ENCODE peak calls at places on chromosomes 1 and 21, in seven cellular contexts. C, X, J, T, W, D and Y are unnamed samples. For H3K27me3, the result is how much of the 10 kb centered on the place peaks cover.

GRCh38 chr1:69553726-69554125 is 14.0 kb upstream of the LRRC7 start:
- DNase-seq in C (no peak), X (no peak), J (no peak), T (no peak), W (no peak), D (no peak), Y (no peak)

GRCh38 chr1:36522461-36523229 is 39.9 kb upstream of the CSF3R start:
- DNase-seq in C (no peak), X (no peak), J (no peak), T (no peak), W (peak), D (no peak), Y (no peak)

GRCh38 chr1:17866451-17867029 is 111.4 kb downstream of the ACTL8 start:
- DNase-seq in C (no peak), X (no peak), J (peak), T (no peak), W (peak), D (no peak), Y (peak)

GRCh38 chr1:239389703-239390102 is 3.3 kb downstream of the CHRM3 start:
- DNase-seq in C (no peak), X (no peak), J (no peak), T (no peak), W (no peak), D (no peak), Y (no peak)

GRCh38 chr1:2561446-2561845 is 5.3 kb downstream of the TNFRSF14 start:
- DNase-seq in C (no peak), X (no peak), J (no peak), T (no peak), W (no peak), D (no peak), Y (no peak)

GRCh38 chr21:27796106-27796505 is 829.2 kb upstream of the ADAMTS5 start:
- DNase-seq in C (no peak), X (no peak), J (no peak), T (no peak), W (no peak), D (no peak), Y (no peak)

GRCh38 chr1:117096871-117097842 is 24.4 kb downstream of the TRIM45 start:
- DNase-seq in C (no peak), X (no peak), J (peak), T (no peak), W (no peak), D (no peak), Y (no peak)

GRCh38 chr1:173914366-173914871 is 2.7 kb downstream of the SERPINC1 start:
- DNase-seq in C (no peak), X (no peak), J (peak), T (no peak), W (no peak), D (no peak), Y (no peak)

GRCh38 chr1:45815667-45816458 is 12.5 kb downstream of the MAST2 start:
- DNase-seq in C (no peak), X (no peak), J (peak), T (no peak), W (no peak), D (no peak), Y (no peak)

GRCh38 chr1:229344139-229344538 is 1.3 kb upstream of the CCSAP start:
- DNase-seq in C (no peak), X (no peak), J (no peak), T (no peak), W (no peak), D (no peak), Y (no peak)

GRCh38 chr1:234525156-234525774 is 46.3 kb upstream of the TARBP1 start:
- DNase-seq in C (no peak), X (peak), J (no peak), T (no peak), W (no peak), D (no peak), Y (no peak)

GRCh38 chr1:150650193-150650592 is 20.8 kb upstream of the ENSA start:
- DNase-seq in C (no peak), X (no peak), J (peak), T (no peak), W (no peak), D (no peak), Y (no peak)

GRCh38 chr1:234546890-234547788 is 62.8 kb downstream of the IRF2BP2 start:
- DNase-seq in C (no peak), X (no peak), J (no peak), T (no peak), W (no peak), D (no peak), Y (no peak)

GRCh38 chr1:167899253-167899681 is 14.7 kb downstream of the ADCY10 start:
- DNase-seq in C (no peak), X (no peak), J (no peak), T (peak), W (no peak), D (no peak), Y (no peak)

GRCh38 chr1:36517019-36517387 is 34.3 kb upstream of the CSF3R start:
- DNase-seq in C (no peak), X (no peak), J (no peak), T (no peak), W (no peak), D (no peak), Y (no peak)

GRCh38 chr1:231493421-231494185 is 34.9 kb upstream of the TSNAX start:
- DNase-seq in C (no peak), X (no peak), J (peak), T (no peak), W (no peak), D (no peak), Y (no peak)

DNA sequence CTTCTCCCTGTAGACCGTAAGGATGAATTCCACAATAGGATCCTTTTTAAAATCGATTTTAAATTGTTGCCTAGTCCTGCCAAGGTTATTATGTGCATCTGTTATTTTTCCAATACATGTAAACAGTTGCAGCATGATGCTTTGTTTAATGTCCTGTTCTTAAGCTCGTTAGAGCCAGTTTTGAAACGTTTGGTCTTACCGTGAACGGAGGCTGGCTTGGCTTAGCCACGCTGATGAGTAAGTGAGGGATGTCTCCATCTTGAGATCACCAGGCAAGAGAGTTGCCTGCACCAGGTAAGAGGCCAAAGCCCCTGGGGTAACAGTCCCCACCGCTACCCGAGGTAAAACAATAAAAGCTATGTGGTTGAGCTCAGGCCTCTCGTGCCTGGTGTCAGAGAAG is 17.3 kb downstream of the CSTB start:
- DNase-seq in C (no peak), X (no peak), J (no peak), T (no peak), W (no peak), D (no peak), Y (no peak)
- H3K4me3 ChIP-seq in C (no peak), X (no peak), J (no peak), T (peak), W (no peak), D (no peak), Y (no peak)

GRCh38 chr1:81827942-81828341 is 27.2 kb downstream of the ADGRL2 start:
- DNase-seq in C (no peak), X (no peak), J (no peak), T (no peak), W (no peak), D (no peak), Y (no peak)
- H3K27me3 ChIP-seq in C (under half), X (under half), J (under half), T (under half), W (under half), D (under half), Y (under half)

DNA sequence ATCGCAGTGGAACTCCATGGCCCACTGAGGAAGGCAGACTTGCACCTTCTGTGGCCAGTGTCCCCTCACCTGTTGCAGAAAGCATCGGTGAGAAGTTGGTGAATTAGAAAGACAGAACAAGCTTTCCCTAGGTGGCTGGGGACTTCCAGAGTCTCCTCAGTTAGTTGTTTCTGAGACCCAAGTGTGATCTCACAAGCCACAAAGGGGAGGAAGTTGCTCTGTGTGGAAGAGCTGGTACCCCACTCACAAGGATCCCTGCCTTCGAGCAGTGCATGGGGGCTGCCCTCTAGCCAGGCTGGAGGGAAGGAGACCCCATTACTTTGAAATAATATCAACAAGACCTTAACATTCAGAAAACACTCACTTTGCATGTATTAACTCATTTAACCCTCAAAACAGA is 2.1 kb downstream of the PRELP start:
- DNase-seq in C (no peak), X (no peak), J (no peak), T (no peak), W (no peak), D (no peak), Y (no peak)
- H3K4me3 ChIP-seq in C (peak), X (peak), J (no peak), T (peak), W (no peak), D (no peak), Y (no peak)

GRCh38 chr21:42365770-42366169 is 565 bp downstream of the TFF1 start:
- DNase-seq in C (no peak), X (no peak), J (no peak), T (no peak), W (no peak), D (no peak), Y (no peak)
- H3K27me3 ChIP-seq in C (under half), X (under half), J (under half), T (under half), W (under half), D (under half), Y (under half)

GRCh38 chr1:205443585-205444299 is 12.1 kb downstream of the BLACAT1 start:
- DNase-seq in C (no peak), X (no peak), J (no peak), T (no peak), W (no peak), D (no peak), Y (no peak)

GRCh38 chr1:205444300-205444930 is 11.4 kb downstream of the BLACAT1 start:
- DNase-seq in C (no peak), X (peak), J (no peak), T (no peak), W (no peak), D (no peak), Y (no peak)

GRCh38 chr1:205444931-205445652 is 10.8 kb downstream of the BLACAT1 start:
- DNase-seq in C (no peak), X (peak), J (no peak), T (no peak), W (no peak), D (no peak), Y (no peak)

GRCh38 chr1:205446828-205447227 is 9.0 kb downstream of the BLACAT1 start:
- DNase-seq in C (no peak), X (no peak), J (no peak), T (peak), W (no peak), D (no peak), Y (no peak)

GRCh38 chr1:205445653-205445955 is 10.2 kb downstream of the BLACAT1 start:
- DNase-seq in C (no peak), X (no peak), J (no peak), T (no peak), W (no peak), D (no peak), Y (no peak)
- H3K4me3 ChIP-seq in C (no peak), X (no peak), J (no peak), T (no peak), W (no peak), D (no peak), Y (no peak)

DNA sequence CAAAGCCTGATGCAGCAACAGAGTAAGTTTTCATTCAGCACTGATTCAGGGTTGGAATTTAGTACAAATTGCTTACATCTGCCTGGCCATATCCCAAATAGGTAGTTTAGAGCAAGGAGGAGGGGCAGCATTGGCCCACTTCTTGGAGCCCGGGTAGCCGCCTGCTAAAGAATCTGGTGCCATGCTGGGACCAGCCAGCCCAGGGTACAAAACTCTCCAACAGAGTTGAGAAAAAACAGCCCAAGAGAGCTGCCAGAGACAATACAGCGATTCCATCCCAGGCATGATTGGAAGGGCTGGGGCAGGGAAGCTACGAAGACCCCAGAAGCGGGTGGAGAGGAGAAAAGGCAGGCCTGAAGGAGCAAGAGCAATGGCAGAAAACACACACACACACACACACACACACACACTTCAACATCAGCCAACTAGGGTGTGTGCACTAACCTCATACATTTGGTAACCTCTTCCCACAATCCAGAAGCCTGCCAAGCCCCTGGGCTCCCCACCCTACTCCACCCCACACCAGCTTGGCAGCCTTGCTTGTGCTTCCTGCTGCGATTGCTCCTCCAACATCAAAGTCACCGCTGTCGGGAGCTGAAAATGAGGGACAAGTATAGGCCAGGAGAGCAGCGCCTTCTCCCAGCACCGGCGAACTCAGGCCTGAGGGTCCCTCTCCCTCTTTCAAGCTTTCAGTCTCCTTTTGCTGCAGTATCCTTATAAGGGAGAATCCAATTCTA is 1.3 kb downstream of the PIK3C2B start:
- DNase-seq in C (no peak), X (peak), J (no peak), T (peak), W (no peak), D (no peak), Y (no peak)
- H3K27me3 ChIP-seq in C (under half), X (under half), J (under half), T (under half), W (under half), D (under half), Y (under half)

GRCh38 chr1:1233567-1233892 is 1.5 kb downstream of the B3GALT6 start:
- DNase-seq in C (no peak), X (no peak), J (no peak), T (no peak), W (no peak), D (no peak), Y (no peak)
- H3K4me3 ChIP-seq in C (no peak), X (no peak), J (no peak), T (peak), W (no peak), D (no peak), Y (no peak)

GRCh38 chr1:161858271-161858670 is 92.2 kb downstream of the ATF6 start:
- DNase-seq in C (no peak), X (no peak), J (no peak), T (no peak), W (no peak), D (no peak), Y (no peak)
- H3K27me3 ChIP-seq in C (under half), X (under half), J (under half), T (under half), W (under half), D (under half), Y (under half)